ENCODE peak calls at places on chromosome 11, in ten cellular contexts. Z is Peyer's patch, E is IMR-90, Q is esophagus squamous epithelium, K is endothelial cell of umbilical vein, J is ovary, N is A549, H is body of pancreas, P is right lobe of liver, L is spleen. A is an unnamed sample.

GRCh38 chr11:1450344-1450875 is 36.2 kb downstream of the MOB2 start:
- DNase-seq in Z (no peak), E (no peak), Q (no peak), K (no peak), J (no peak), N (no peak), H (no peak), P (no peak), L (no peak), A (no peak)

GRCh38 chr11:45737056-45737455 is 67.9 kb upstream of the SLC35C1 start:
- DNase-seq in Z (no peak), E (no peak), Q (no peak), K (no peak), J (no peak), N (no peak), H (no peak), P (no peak), L (no peak), A (no peak)

GRCh38 chr11:12785901-12786300 is 111.7 kb downstream of the TEAD1 start:
- DNase-seq in Z (no peak), E (no peak), Q (no peak), K (no peak), J (no peak), N (no peak), H (peak), P (no peak), L (no peak), A (no peak)

GRCh38 chr11:83693279-83693992 is 407.3 kb upstream of the CCDC90B start:
- DNase-seq in Z (no peak), E (no peak), Q (no peak), K (peak), J (no peak), N (no peak), H (no peak), P (no peak), L (no peak), A (no peak)

GRCh38 chr11:19829109-19829790 is 116.6 kb downstream of the NAV2 start:
- DNase-seq in Z (no peak), E (no peak), Q (no peak), K (peak), J (no peak), N (no peak), H (no peak), P (no peak), L (no peak), A (no peak)

GRCh38 chr11:5593146-5593545 is 3.3 kb upstream of the TRIM6 start:
- DNase-seq in Z (no peak), E (peak), Q (no peak), K (no peak), J (no peak), N (no peak), H (no peak), P (no peak), L (no peak), A (no peak)

GRCh38 chr11:14612624-14613023 is 31.0 kb upstream of the PDE3B start:
- DNase-seq in Z (no peak), E (no peak), Q (no peak), K (no peak), J (no peak), N (no peak), H (no peak), P (no peak), L (no peak), A (no peak)

GRCh38 chr11:73230931-73231330 is 12.8 kb downstream of the P2RY2 start:
- DNase-seq in Z (peak), E (no peak), Q (no peak), K (no peak), J (no peak), N (no peak), H (no peak), P (peak), L (peak), A (no peak)

GRCh38 chr11:103877221-103877620 is 159.2 kb upstream of the DDI1 start:
- DNase-seq in Z (no peak), E (peak), Q (no peak), K (peak), J (no peak), N (peak), H (no peak), P (no peak), L (no peak), A (no peak)

GRCh38 chr11:35856756-35857155 is 87.1 kb upstream of the LDLRAD3 start:
- DNase-seq in Z (no peak), E (no peak), Q (no peak), K (no peak), J (no peak), N (no peak), H (no peak), P (no peak), L (no peak), A (no peak)

GRCh38 chr11:57240007-57240406 is 3.0 kb upstream of the APLNR start:
- DNase-seq in Z (no peak), E (no peak), Q (no peak), K (no peak), J (no peak), N (no peak), H (no peak), P (peak), L (no peak), A (no peak)

GRCh38 chr11:123564225-123564624 is 90.2 kb downstream of the SCN3B start:
- DNase-seq in Z (no peak), E (no peak), Q (no peak), K (no peak), J (no peak), N (no peak), H (no peak), P (no peak), L (no peak), A (peak)

GRCh38 chr11:114256176-114256897 is 39.9 kb upstream of the NNMT start:
- DNase-seq in Z (no peak), E (no peak), Q (no peak), K (no peak), J (no peak), N (no peak), H (no peak), P (no peak), L (no peak), A (no peak)

GRCh38 chr11:43708776-43709175 is 28.2 kb downstream of the HSD17B12 start:
- DNase-seq in Z (no peak), E (no peak), Q (no peak), K (peak), J (no peak), N (no peak), H (no peak), P (no peak), L (no peak), A (no peak)

GRCh38 chr11:46335858-46336600 is 11.2 kb upstream of the DGKZ start:
- DNase-seq in Z (no peak), E (no peak), Q (no peak), K (no peak), J (no peak), N (no peak), H (no peak), P (no peak), L (no peak), A (no peak)

GRCh38 chr11:69218946-69219720 is 63.4 kb downstream of the SMIM38 start:
- DNase-seq in Z (no peak), E (no peak), Q (no peak), K (no peak), J (no peak), N (no peak), H (no peak), P (no peak), L (no peak), A (peak)

GRCh38 chr11:114257621-114258558 is 38.3 kb upstream of the NNMT start:
- DNase-seq in Z (no peak), E (no peak), Q (no peak), K (peak), J (peak), N (no peak), H (peak), P (peak), L (peak), A (peak)

GRCh38 chr11:31141804-31142203 is 227.7 kb downstream of the DCDC1 start:
- DNase-seq in Z (no peak), E (no peak), Q (no peak), K (no peak), J (no peak), N (no peak), H (no peak), P (no peak), L (no peak), A (no peak)

GRCh38 chr11:131579932-131580387 is 209.5 kb downstream of the NTM start:
- DNase-seq in Z (no peak), E (peak), Q (no peak), K (no peak), J (no peak), N (peak), H (peak), P (no peak), L (no peak), A (peak)

GRCh38 chr11:128593281-128593680 is 5.9 kb upstream of the ETS1 start:
- DNase-seq in Z (no peak), E (peak), Q (no peak), K (no peak), J (no peak), N (no peak), H (no peak), P (no peak), L (no peak), A (no peak)

GRCh38 chr11:86453290-86454030 is 78.8 kb downstream of the CCDC81 start:
- DNase-seq in Z (no peak), E (no peak), Q (no peak), K (no peak), J (no peak), N (no peak), H (no peak), P (no peak), L (no peak), A (no peak)

GRCh38 chr11:110711776-110712642 is at the start of gene ARHGAP20:
- DNase-seq in Z (peak), E (peak), Q (no peak), K (peak), J (peak), N (peak), H (peak), P (peak), L (peak), A (peak)

GRCh38 chr11:77213589-77214428 is 85.8 kb downstream of the MYO7A start:
- DNase-seq in Z (no peak), E (no peak), Q (no peak), K (no peak), J (no peak), N (no peak), H (no peak), P (no peak), L (peak), A (no peak)

GRCh38 chr11:326842-327580 is 6.4 kb upstream of the IFITM3 start:
- DNase-seq in Z (peak), E (peak), Q (no peak), K (peak), J (peak), N (no peak), H (peak), P (peak), L (peak), A (peak)

GRCh38 chr11:40380871-40381270 is 1078.6 kb downstream of the LRRC4C start:
- DNase-seq in Z (no peak), E (no peak), Q (no peak), K (no peak), J (no peak), N (no peak), H (no peak), P (no peak), L (no peak), A (no peak)

GRCh38 chr11:86172894-86173293 is 71.7 kb upstream of the EED start:
- DNase-seq in Z (no peak), E (peak), Q (no peak), K (peak), J (no peak), N (no peak), H (no peak), P (no peak), L (no peak), A (no peak)

GRCh38 chr11:116687458-116688201 is 85.2 kb downstream of the BUD13 start:
- DNase-seq in Z (no peak), E (no peak), Q (no peak), K (no peak), J (no peak), N (no peak), H (no peak), P (no peak), L (peak), A (no peak)

GRCh38 chr11:61061081-61061826 is 41.0 kb upstream of the CD5 start:
- DNase-seq in Z (no peak), E (no peak), Q (no peak), K (no peak), J (no peak), N (no peak), H (no peak), P (no peak), L (no peak), A (no peak)

GRCh38 chr11:14520086-14520901 is at the start of gene PSMA1:
- DNase-seq in Z (peak), E (peak), Q (peak), K (peak), J (peak), N (peak), H (peak), P (peak), L (peak), A (peak)

GRCh38 chr11:1586699-1587098 is 1.6 kb upstream of the KRTAP5-1 start:
- DNase-seq in Z (no peak), E (no peak), Q (no peak), K (no peak), J (no peak), N (no peak), H (no peak), P (no peak), L (peak), A (no peak)

GRCh38 chr11:48081151-48082010 is 101.0 kb downstream of the PTPRJ start:
- DNase-seq in Z (no peak), E (peak), Q (no peak), K (peak), J (no peak), N (no peak), H (peak), P (peak), L (peak), A (peak)

GRCh38 chr11:69105431-69106123 is 50.2 kb upstream of the SMIM38 start:
- DNase-seq in Z (no peak), E (no peak), Q (no peak), K (no peak), J (no peak), N (no peak), H (no peak), P (peak), L (no peak), A (no peak)

GRCh38 chr11:33643167-33643817 is 57.3 kb downstream of the C11orf91 start:
- DNase-seq in Z (no peak), E (no peak), Q (no peak), K (no peak), J (no peak), N (no peak), H (no peak), P (no peak), L (no peak), A (no peak)

GRCh38 chr11:68584097-68584496 is 100.2 kb upstream of the GAL start:
- DNase-seq in Z (peak), E (peak), Q (no peak), K (peak), J (no peak), N (peak), H (peak), P (no peak), L (peak), A (peak)

GRCh38 chr11:79117488-79117887 is 323.3 kb downstream of the TENM4 start:
- DNase-seq in Z (no peak), E (no peak), Q (no peak), K (no peak), J (no peak), N (no peak), H (no peak), P (no peak), L (no peak), A (no peak)

GRCh38 chr11:79122759-79123158 is 318.1 kb downstream of the TENM4 start:
- DNase-seq in Z (no peak), E (no peak), Q (no peak), K (no peak), J (no peak), N (peak), H (no peak), P (no peak), L (no peak), A (no peak)

GRCh38 chr11:79116600-79116999 is 324.2 kb downstream of the TENM4 start:
- DNase-seq in Z (no peak), E (no peak), Q (no peak), K (no peak), J (no peak), N (no peak), H (no peak), P (no peak), L (no peak), A (no peak)

GRCh38 chr11:79121351-79121750 is 319.5 kb downstream of the TENM4 start:
- DNase-seq in Z (no peak), E (peak), Q (no peak), K (no peak), J (no peak), N (no peak), H (no peak), P (no peak), L (no peak), A (no peak)

GRCh38 chr11:79119491-79120284 is 321.1 kb downstream of the TENM4 start:
- DNase-seq in Z (no peak), E (no peak), Q (no peak), K (no peak), J (no peak), N (no peak), H (no peak), P (no peak), L (no peak), A (no peak)
- H3K27ac ChIP-seq in Z (no peak), E (no peak), Q (no peak), K (no peak), J (no peak), N (no peak), H (no peak), P (no peak), L (no peak), A (no peak)

GRCh38 chr11:129998107-129998506 is 4.5 kb downstream of the PRDM10 start:
- DNase-seq in Z (no peak), E (no peak), Q (no peak), K (no peak), J (no peak), N (no peak), H (no peak), P (no peak), L (no peak), A (no peak)

GRCh38 chr11:129998905-129999304 is 3.7 kb downstream of the PRDM10 start:
- DNase-seq in Z (no peak), E (no peak), Q (no peak), K (no peak), J (no peak), N (no peak), H (no peak), P (no peak), L (no peak), A (no peak)

GRCh38 chr11:129997513-129997912 is 5.1 kb downstream of the PRDM10 start:
- DNase-seq in Z (no peak), E (no peak), Q (no peak), K (no peak), J (no peak), N (no peak), H (no peak), P (no peak), L (no peak), A (no peak)

GRCh38 chr11:130000552-130001176 is 2.0 kb downstream of the PRDM10 start:
- DNase-seq in Z (no peak), E (no peak), Q (no peak), K (no peak), J (peak), N (no peak), H (no peak), P (peak), L (no peak), A (no peak)

GRCh38 chr11:129999407-129999806 is 3.2 kb downstream of the PRDM10 start:
- DNase-seq in Z (no peak), E (no peak), Q (no peak), K (no peak), J (no peak), N (no peak), H (no peak), P (no peak), L (no peak), A (no peak)
- TF ChIP-seq POLR2A in Z (no peak), E (no peak), Q (no peak), K (no peak), J (no peak), N (no peak), H (no peak), P (peak), L (no peak), A (no peak)

GRCh38 chr11:121300972-121301699 is 8.6 kb downstream of the SC5D start:
- DNase-seq in Z (no peak), E (no peak), Q (no peak), K (no peak), J (no peak), N (no peak), H (no peak), P (no peak), L (no peak), A (no peak)

GRCh38 chr11:121298770-121299169 is 6.2 kb downstream of the SC5D start:
- DNase-seq in Z (no peak), E (no peak), Q (no peak), K (no peak), J (no peak), N (no peak), H (no peak), P (no peak), L (no peak), A (no peak)

GRCh38 chr11:121300313-121300971 is 7.9 kb downstream of the SC5D start:
- DNase-seq in Z (no peak), E (no peak), Q (no peak), K (no peak), J (no peak), N (no peak), H (no peak), P (no peak), L (no peak), A (peak)

GRCh38 chr11:121297872-121298271 is 5.3 kb downstream of the SC5D start:
- DNase-seq in Z (no peak), E (no peak), Q (no peak), K (no peak), J (no peak), N (no peak), H (no peak), P (no peak), L (no peak), A (no peak)

GRCh38 chr11:121299417-121299816 is 6.8 kb downstream of the SC5D start:
- DNase-seq in Z (no peak), E (peak), Q (no peak), K (no peak), J (no peak), N (no peak), H (no peak), P (no peak), L (no peak), A (no peak)
- H3K27ac ChIP-seq in Z (no peak), E (no peak), Q (no peak), K (no peak), J (no peak), N (no peak), H (no peak), P (no peak), L (no peak), A (no peak)

DNA sequence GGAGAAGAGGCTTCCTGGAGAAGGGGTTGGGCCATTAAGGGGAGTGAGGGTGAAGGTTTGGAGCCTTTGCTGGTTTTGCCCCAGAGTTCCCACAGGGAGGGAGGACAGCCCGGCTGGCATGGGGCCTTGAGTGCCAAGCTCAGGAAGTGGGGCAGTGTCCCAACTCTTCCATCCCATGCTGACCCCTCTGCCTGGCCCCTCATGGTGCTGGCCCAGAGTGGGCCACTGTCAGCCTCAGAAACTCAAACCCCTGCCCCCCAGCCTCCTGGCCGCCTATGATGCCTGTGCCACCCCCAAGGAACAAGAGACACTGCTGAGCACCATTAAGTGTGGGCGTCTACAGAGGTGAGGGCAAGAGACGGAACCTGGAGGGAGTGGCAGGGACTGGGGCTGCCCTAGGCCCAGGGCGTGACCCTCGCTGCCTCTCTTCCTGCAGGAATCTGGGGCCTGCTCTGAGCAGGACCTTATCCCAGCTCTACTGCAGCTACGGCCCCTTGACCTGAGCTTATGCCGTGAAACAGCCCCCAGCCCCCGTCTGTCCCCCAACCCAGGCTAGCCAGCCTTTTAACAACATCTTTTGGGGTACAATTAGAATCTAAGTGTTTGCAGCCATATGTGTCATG is 5.4 kb downstream of the MUS81 start:
- DNase-seq in Z (no peak), E (no peak), Q (no peak), K (no peak), J (peak), N (no peak), H (no peak), P (no peak), L (no peak), A (no peak)
- TF ChIP-seq POLR2A in Z (no peak), E (no peak), Q (no peak), K (no peak), J (no peak), N (no peak), H (no peak), P (no peak), L (no peak), A (no peak)

DNA sequence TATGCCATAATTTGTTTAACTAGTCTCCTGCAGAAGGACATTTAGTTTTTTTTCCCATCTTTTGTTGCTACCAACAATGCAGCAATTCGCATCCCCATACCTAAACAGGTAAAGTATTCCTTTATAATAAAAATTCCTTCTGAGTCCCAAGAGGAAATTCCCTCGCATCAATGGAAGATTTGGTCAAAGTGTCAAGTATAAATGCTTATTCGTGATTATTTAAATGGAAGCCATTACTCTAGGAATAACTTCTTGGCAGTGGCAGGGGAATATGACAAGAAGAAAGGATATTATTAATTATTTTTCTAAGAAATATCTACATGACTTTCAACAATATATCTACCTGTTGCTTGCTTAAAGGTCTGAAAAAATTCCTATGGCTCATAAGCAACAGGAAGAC is 25.6 kb downstream of the RNF141 start:
- DNase-seq in Z (no peak), E (no peak), Q (no peak), K (no peak), J (no peak), N (no peak), H (no peak), P (no peak), L (no peak), A (no peak)
- H3K27ac ChIP-seq in Z (no peak), E (no peak), Q (no peak), K (no peak), J (no peak), N (no peak), H (no peak), P (no peak), L (no peak), A (no peak)

GRCh38 chr11:70804174-70804855 is 406.0 kb downstream of the CTTN start:
- DNase-seq in Z (no peak), E (no peak), Q (no peak), K (no peak), J (no peak), N (no peak), H (no peak), P (no peak), L (peak), A (no peak)
- TF ChIP-seq POLR2A in Z (no peak), E (no peak), Q (no peak), K (no peak), J (no peak), N (no peak), H (no peak), P (no peak), L (no peak), A (no peak)

GRCh38 chr11:72070486-72070885 is 9.9 kb downstream of the NUMA1 start:
- DNase-seq in Z (no peak), E (no peak), Q (no peak), K (no peak), J (no peak), N (no peak), H (no peak), P (no peak), L (no peak), A (no peak)
- H3K27ac ChIP-seq in Z (peak), E (peak), Q (peak), K (peak), J (no peak), N (peak), H (peak), P (peak), L (peak), A (peak)

A was measured in adrenal gland.